ENCODE peak calls at places on chromosomes 12 and 14, in four cellular contexts. J is H1, R is IMR-90, O is H9. W is an unnamed sample.

GRCh38 chr14:105317546-105317945 is 3.0 kb downstream of the PACS2 start:
- DNase-seq in J (no peak), R (peak; percentile 53), O (no peak), W (no peak)

GRCh38 chr12:67826946-67827719 is 162.1 kb upstream of the IFNG-AS1 start:
- DNase-seq in J (no peak), R (peak; percentile 66), O (no peak), W (no peak)

GRCh38 chr14:53517276-53517960 is 364.3 kb upstream of the DDHD1 start:
- DNase-seq in J (no peak), R (peak; percentile 65), O (no peak), W (no peak)

GRCh38 chr12:122560138-122560537 is 33.1 kb downstream of the KNTC1 start:
- DNase-seq in J (no peak), R (no peak), O (no peak), W (no peak)

GRCh38 chr12:108055135-108055534 is 74.0 kb upstream of the WSCD2 start:
- DNase-seq in J (no peak), R (no peak), O (no peak), W (no peak)

GRCh38 chr14:100341301-100342031 is 18.3 kb downstream of the SLC25A47 start:
- DNase-seq in J (no peak), R (peak; percentile 95), O (no peak), W (no peak)

GRCh38 chr12:126558219-126558618 is 1493.0 kb downstream of the AACS start:
- DNase-seq in J (no peak), R (no peak), O (no peak), W (no peak)

GRCh38 chr12:48043771-48044170 is 39.5 kb upstream of the COL2A1 start:
- DNase-seq in J (no peak), R (no peak), O (no peak), W (no peak)

GRCh38 chr14:67680121-67680602 is 5.7 kb upstream of the VTI1B start:
- DNase-seq in J (no peak), R (peak; percentile 98), O (no peak), W (no peak)

GRCh38 chr12:80186727-80187217 is 87.4 kb downstream of the OTOGL start:
- DNase-seq in J (no peak), R (peak; percentile 97), O (peak; percentile 62), W (peak; percentile 95)

GRCh38 chr12:24991209-24992049 is 42.5 kb upstream of the BCAT1 start:
- DNase-seq in J (no peak), R (peak; percentile 75), O (no peak), W (peak; percentile 51)

GRCh38 chr12:132560831-132561783 is 49.3 kb downstream of the LRCOL1 start:
- DNase-seq in J (peak; percentile 96), R (peak; percentile 51), O (peak; percentile 92), W (peak; percentile 88)

GRCh38 chr14:75213172-75213571 is 36.8 kb upstream of the TMED10 start:
- DNase-seq in J (no peak), R (peak; percentile 37), O (no peak), W (no peak)

GRCh38 chr12:118136559-118137003 is 657 bp downstream of the PEBP1 start:
- DNase-seq in J (peak; percentile 58), R (peak; percentile 36), O (peak; percentile 42), W (peak; percentile 71)

GRCh38 chr12:1580526-1580925 is 13.9 kb downstream of the FBXL14 start:
- DNase-seq in J (no peak), R (no peak), O (no peak), W (peak; percentile 46)

GRCh38 chr14:76376001-76376404 is at the start of gene ESRRB:
- DNase-seq in J (no peak), R (peak; percentile 5), O (peak; percentile 63), W (peak; percentile 91)

GRCh38 chr12:12209043-12209442 is 57.8 kb downstream of the LRP6 start:
- DNase-seq in J (no peak), R (no peak), O (no peak), W (no peak)
- H3K4me1 ChIP-seq in J (no peaks in the 10 kb centered on the region), R (no peaks in the 10 kb centered on the region), O (no peaks in the 10 kb centered on the region), W (no peaks in the 10 kb centered on the region)

GRCh38 chr12:101767537-101767936 is 28.3 kb upstream of the SYCP3 start:
- DNase-seq in J (no peak), R (no peak), O (no peak), W (no peak)
- H4K5ac ChIP-seq in J (no peak overlapping the region), R (no peak overlapping the region), O (no peak overlapping the region), W (no peak overlapping the region)

GRCh38 chr12:93167841-93168492 is 209.8 kb upstream of the NUDT4 start:
- DNase-seq in J (no peak), R (no peak), O (peak; percentile 64), W (peak; percentile 69)
- H3K4me1 ChIP-seq in J (peaks cover 2% of the 10 kb centered on the region), R (peaks cover 8% of the 10 kb centered on the region), O (no peaks in the 10 kb centered on the region), W (no peaks in the 10 kb centered on the region)

GRCh38 chr14:45085004-45085403 is 1.1 kb downstream of the PRPF39 start:
- DNase-seq in J (no peak), R (peak; percentile 46), O (no peak), W (no peak)
- H4K5ac ChIP-seq in J (no peak overlapping the region), R (no peak overlapping the region), O (no peak overlapping the region), W (no peak overlapping the region)

DNA sequence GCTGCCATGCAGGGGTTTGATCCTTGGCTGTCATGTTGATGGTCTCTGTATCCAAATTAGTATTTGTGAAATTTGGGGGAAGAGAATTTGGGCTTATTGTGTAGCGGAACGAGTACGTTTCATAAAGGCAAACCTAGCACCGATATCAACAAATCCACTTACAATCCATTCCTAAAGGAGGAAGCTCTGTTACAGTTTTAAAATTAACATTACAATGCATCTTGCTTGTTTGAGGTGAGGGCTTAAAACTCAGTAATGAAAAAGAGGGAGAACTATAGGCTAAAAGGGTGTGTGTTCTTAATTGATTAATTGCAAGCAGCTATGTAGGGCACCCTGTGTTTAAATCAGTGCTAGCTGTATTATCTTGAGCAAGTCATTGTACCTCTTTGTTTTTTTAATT is 13.7 kb downstream of the RASSF3 start:
- DNase-seq in J (no peak), R (no peak), O (no peak), W (no peak)
- H3K4me1 ChIP-seq in J (peaks cover 6% of the 10 kb centered on the region), R (peaks cover 27% of the 10 kb centered on the region), O (peaks cover 3% of the 10 kb centered on the region), W (peaks cover 4% of the 10 kb centered on the region)

GRCh38 chr14:61213930-61214329 is 67.2 kb downstream of the TMEM30B start:
- DNase-seq in J (no peak), R (peak; percentile 41), O (no peak), W (no peak)
- H4K5ac ChIP-seq in J (no peak overlapping the region), R (no peak overlapping the region), O (no peak overlapping the region), W (no peak overlapping the region)

DNA sequence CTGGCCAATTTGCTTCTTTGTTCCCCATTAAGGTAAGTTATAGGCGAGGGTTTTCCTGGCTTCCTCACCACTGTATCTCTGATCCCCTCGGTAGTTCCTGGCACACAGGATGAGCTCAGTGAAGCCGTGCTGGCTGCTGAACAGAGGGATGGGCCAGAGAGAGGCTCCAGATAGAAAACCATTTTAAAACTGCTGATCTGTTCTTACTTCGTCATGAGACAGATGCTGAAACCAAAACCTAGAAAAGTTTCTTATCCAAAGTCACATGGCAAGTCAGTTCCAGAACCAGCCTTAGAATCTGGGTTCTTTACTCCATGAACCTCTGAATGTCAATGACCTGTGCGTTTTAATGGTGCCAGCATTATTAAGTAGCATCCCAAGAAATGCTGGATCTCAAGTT is 76.3 kb upstream of the RIN3 start:
- DNase-seq in J (no peak), R (no peak), O (no peak), W (no peak)
- H3K4me1 ChIP-seq in J (no peaks in the 10 kb centered on the region), R (no peaks in the 10 kb centered on the region), O (no peaks in the 10 kb centered on the region), W (no peaks in the 10 kb centered on the region)

GRCh38 chr12:50325890-50326391 is 42.6 kb upstream of the LIMA1 start:
- DNase-seq in J (no peak), R (no peak), O (no peak), W (no peak)

GRCh38 chr12:50326636-50327284 is 43.4 kb upstream of the LIMA1 start:
- DNase-seq in J (no peak), R (peak; percentile 72), O (no peak), W (no peak)

GRCh38 chr12:50317198-50317597 is 33.9 kb upstream of the LIMA1 start:
- DNase-seq in J (no peak), R (no peak), O (no peak), W (no peak)

GRCh38 chr12:50322196-50322595 is 38.9 kb upstream of the LIMA1 start:
- DNase-seq in J (no peak), R (no peak), O (no peak), W (no peak)
- H4K5ac ChIP-seq in J (no peak overlapping the region), R (no peak overlapping the region), O (no peak overlapping the region), W (no peak overlapping the region)